ENCODE peak calls at places on chromosomes 2 and 18, in five cellular contexts. W is HCT116, O is H1, A is K562, M is HepG2. V is an unnamed sample.

GRCh38 chr2:101330253-101330921 is 21.9 kb upstream of the RNF149 start:
- DNase-seq in O (no peak), A (no peak), W (no peak), M (peak), V (no peak)

GRCh38 chr2:230383453-230383852 is 32.5 kb upstream of the SP100 start:
- DNase-seq in M (no peak), W (no peak), A (no peak), O (no peak), V (no peak)

GRCh38 chr2:218642786-218643185 is 16.6 kb downstream of the ZNF142 start:
- DNase-seq in M (no peak), A (no peak), O (no peak), W (no peak), V (no peak)

GRCh38 chr18:3455090-3455640 is 5.2 kb downstream of the TGIF1 start:
- DNase-seq in A (no peak), O (no peak), M (no peak), W (no peak), V (no peak)

GRCh38 chr2:201955702-201956141 is 77.9 kb upstream of the FZD7 start:
- DNase-seq in O (no peak), M (no peak), A (no peak), W (no peak), V (no peak)

GRCh38 chr18:50399582-50399981 is 24.7 kb downstream of the SKA1 start:
- DNase-seq in M (no peak), O (no peak), A (no peak), W (no peak), V (no peak)

GRCh38 chr2:176187306-176188217 is 906 bp upstream of the HOXD1 start:
- DNase-seq in W (no peak), O (no peak), M (peak), A (no peak), V (peak)

GRCh38 chr2:74849228-74849892 is 15.4 kb downstream of the HK2 start:
- DNase-seq in O (no peak), M (no peak), W (no peak), A (no peak), V (no peak)

GRCh38 chr2:71452565-71452964 is 796 bp upstream of the DYSF start:
- DNase-seq in A (peak), O (no peak), M (no peak), W (peak), V (no peak)

GRCh38 chr2:210224660-210225460 is at the start of gene ACADL:
- DNase-seq in W (no peak), O (no peak), A (no peak), M (no peak), V (no peak)

GRCh38 chr2:164644036-164644700 is 22.9 kb upstream of the GRB14 start:
- DNase-seq in O (no peak), W (no peak), M (no peak), A (no peak), V (no peak)

GRCh38 chr2:73593676-73594075 is 48.5 kb downstream of the NAT8 start:
- DNase-seq in O (no peak), M (no peak), A (no peak), W (no peak), V (no peak)

GRCh38 chr2:199764273-199764800 is 86.7 kb downstream of the FTCDNL1 start:
- DNase-seq in O (no peak), M (peak), A (no peak), W (no peak), V (no peak)

GRCh38 chr18:46831434-46831833 is 74.6 kb upstream of the ST8SIA5 start:
- DNase-seq in A (no peak), W (no peak), M (no peak), O (no peak), V (no peak)

GRCh38 chr2:50720695-50721314 is 311.1 kb downstream of the NRXN1 start:
- DNase-seq in M (no peak), W (no peak), O (no peak), A (no peak), V (no peak)

GRCh38 chr2:9961014-9961413 is 9.5 kb downstream of the GRHL1 start:
- DNase-seq in W (no peak), A (peak), O (no peak), M (no peak), V (no peak)

GRCh38 chr2:157833721-157834120 is 42.4 kb downstream of the ACVR1 start:
- DNase-seq in M (no peak), A (no peak), W (no peak), O (no peak), V (no peak)

GRCh38 chr2:99572798-99573197 is 83.0 kb upstream of the REV1 start:
- DNase-seq in O (no peak), A (no peak), M (no peak), W (no peak), V (no peak)

GRCh38 chr2:4258563-4258962 is 555.2 kb downstream of the DCDC2C start:
- DNase-seq in W (no peak), M (peak), A (no peak), O (no peak), V (no peak)

GRCh38 chr2:217755027-217755756 is 247.6 kb downstream of the TNS1 start:
- DNase-seq in W (no peak), O (no peak), M (no peak), A (no peak), V (no peak)

GRCh38 chr2:10234409-10235094 is 68.2 kb upstream of the HPCAL1 start:
- DNase-seq in O (no peak), W (no peak), A (no peak), M (no peak), V (no peak)

GRCh38 chr2:42959148-42959992 is 167.0 kb upstream of the HAAO start:
- DNase-seq in O (no peak), A (no peak), W (no peak), M (peak), V (no peak)

GRCh38 chr2:42958036-42958370 is 165.6 kb upstream of the HAAO start:
- DNase-seq in O (no peak), A (no peak), W (no peak), M (no peak), V (no peak)

GRCh38 chr2:42959993-42960834 is 167.8 kb upstream of the HAAO start:
- DNase-seq in O (no peak), M (no peak), W (no peak), A (no peak), V (no peak)

GRCh38 chr2:42954227-42954962 is 162.0 kb upstream of the HAAO start:
- DNase-seq in W (no peak), M (peak), O (no peak), A (no peak), V (no peak)

DNA sequence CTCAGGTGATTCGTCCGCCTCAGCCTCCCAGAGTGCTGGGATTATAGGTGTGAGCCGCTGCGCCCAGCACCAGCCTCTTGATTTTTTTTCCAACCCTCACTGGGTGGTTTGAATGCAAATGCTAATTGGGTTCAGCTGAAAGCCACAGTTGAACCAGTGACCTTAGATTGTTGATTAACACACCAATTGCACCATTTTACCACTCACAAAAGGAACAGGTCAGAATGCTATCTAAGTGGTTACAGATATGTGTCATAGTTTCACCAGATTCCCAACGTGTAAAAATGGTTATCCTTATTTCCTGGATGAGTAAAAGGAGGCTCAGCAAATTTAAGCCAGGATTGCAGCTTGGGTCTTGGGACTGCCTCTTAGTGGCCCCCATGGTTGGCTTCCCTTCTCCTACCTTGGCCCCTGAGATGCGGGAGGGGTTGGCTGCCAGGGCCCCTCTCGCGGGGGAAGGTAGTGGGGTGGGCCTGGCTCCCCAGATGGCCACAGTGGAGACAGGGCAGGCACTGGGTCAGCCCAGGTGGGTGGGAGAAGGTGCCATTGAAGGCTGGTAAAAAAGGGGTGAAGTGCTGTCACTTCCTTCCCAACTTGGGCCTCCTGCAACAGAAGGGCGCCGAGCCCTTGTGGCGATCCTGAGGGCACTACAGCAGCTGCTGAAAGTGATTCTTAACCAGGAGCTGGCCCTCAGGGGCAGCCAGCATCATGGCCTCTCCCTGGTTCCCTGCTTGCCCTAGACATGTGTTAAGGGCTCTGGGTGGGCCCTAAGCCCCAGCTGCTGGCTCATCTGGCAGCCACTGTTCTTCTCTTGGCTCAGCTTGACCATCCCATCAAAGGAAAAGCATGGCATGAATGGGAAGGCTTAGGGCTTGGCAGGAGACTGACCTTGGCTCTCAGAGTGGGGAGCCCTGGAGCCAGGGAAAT is 165.0 kb upstream of the HAAO start:
- DNase-seq in A (no peak), O (no peak), W (no peak), M (peak), V (no peak)
- TF ChIP-seq JUND in A (no peak), O (no peak), W (no peak), M (no peak), V (no peak)

GRCh38 chr2:29110916-29111315 is 4.3 kb upstream of the CLIP4 start:
- DNase-seq in O (no peak), M (no peak), W (no peak), A (no peak), V (no peak)
- TF ChIP-seq JUND in O (no peak), M (no peak), W (peak), A (no peak), V (no peak)

GRCh38 chr2:66569321-66569851 is 134.5 kb downstream of the MEIS1 start:
- DNase-seq in M (no peak), A (no peak), W (no peak), O (no peak), V (no peak)
- TF ChIP-seq JUND in M (no peak), A (no peak), W (no peak), O (no peak), V (no peak)

GRCh38 chr2:128410758-128411215 is 92.1 kb upstream of the HS6ST1 start:
- DNase-seq in M (no peak), W (no peak), A (no peak), O (no peak), V (no peak)

GRCh38 chr2:128408349-128409305 is 90.0 kb upstream of the HS6ST1 start:
- DNase-seq in A (no peak), W (no peak), M (no peak), O (no peak), V (no peak)

GRCh38 chr2:128411431-128411830 is 92.8 kb upstream of the HS6ST1 start:
- DNase-seq in A (no peak), W (no peak), O (no peak), M (no peak), V (no peak)

GRCh38 chr2:128410035-128410757 is 91.5 kb upstream of the HS6ST1 start:
- DNase-seq in A (no peak), M (no peak), O (no peak), W (no peak), V (no peak)

DNA sequence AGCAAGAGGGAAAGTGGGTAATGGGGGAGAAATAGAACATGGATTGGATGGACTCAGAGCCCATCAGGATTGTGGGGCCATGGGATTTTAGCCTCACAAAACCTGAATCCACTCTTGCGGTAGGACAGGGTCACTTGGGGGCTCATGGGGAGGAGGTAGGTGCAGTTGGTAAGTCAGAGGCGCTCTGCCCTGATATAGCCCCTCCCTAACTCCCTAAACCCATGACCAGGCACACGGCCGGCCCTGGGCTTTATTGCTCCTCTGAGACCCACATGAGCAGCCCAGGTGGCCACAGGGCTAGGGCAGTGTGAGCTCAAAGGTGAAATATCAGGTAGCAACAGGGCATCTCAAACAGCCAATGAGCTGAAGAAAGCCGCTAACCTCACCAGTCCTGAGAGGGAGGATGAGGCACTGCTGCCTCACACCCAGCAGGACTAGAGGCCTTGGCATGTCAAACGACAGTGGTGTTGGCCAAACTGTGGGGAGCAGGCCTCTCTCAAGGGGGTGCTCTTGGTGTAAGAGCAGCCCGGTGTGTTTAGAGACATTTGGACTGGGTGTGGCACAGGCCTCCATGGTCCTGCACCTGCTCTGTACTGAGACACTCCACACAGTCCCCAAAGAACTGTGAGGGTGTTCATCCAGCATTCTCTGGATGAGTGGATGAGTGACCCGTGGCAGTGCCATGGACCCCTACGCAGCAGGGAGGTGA is 90.8 kb upstream of the HS6ST1 start:
- DNase-seq in A (no peak), O (no peak), W (no peak), M (no peak), V (no peak)
- TF ChIP-seq JUND in A (no peak), O (no peak), W (no peak), M (no peak), V (no peak)

DNA sequence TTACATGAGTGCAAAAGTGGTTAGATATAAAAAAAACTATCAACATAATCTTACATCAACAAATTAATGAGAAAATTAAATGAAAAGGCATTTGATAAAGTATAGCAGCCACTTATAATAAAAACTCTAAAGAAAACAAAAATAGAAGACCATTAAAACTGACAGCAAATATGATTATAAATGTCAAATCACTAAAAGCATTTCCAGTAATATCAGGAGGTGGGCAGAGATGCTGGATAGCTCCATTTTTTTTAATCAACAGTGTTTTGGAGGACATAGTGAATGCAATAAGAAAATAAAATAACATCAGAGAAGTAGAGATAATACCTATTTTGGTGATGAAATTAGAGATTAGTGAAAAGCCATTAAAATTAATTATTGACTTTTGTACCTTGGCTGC is 173.4 kb downstream of the LRRTM4 start:
- DNase-seq in A (no peak), O (no peak), W (no peak), M (no peak), V (no peak)
- TF ChIP-seq JUND in A (no peak), O (no peak), W (no peak), M (no peak), V (no peak)

DNA sequence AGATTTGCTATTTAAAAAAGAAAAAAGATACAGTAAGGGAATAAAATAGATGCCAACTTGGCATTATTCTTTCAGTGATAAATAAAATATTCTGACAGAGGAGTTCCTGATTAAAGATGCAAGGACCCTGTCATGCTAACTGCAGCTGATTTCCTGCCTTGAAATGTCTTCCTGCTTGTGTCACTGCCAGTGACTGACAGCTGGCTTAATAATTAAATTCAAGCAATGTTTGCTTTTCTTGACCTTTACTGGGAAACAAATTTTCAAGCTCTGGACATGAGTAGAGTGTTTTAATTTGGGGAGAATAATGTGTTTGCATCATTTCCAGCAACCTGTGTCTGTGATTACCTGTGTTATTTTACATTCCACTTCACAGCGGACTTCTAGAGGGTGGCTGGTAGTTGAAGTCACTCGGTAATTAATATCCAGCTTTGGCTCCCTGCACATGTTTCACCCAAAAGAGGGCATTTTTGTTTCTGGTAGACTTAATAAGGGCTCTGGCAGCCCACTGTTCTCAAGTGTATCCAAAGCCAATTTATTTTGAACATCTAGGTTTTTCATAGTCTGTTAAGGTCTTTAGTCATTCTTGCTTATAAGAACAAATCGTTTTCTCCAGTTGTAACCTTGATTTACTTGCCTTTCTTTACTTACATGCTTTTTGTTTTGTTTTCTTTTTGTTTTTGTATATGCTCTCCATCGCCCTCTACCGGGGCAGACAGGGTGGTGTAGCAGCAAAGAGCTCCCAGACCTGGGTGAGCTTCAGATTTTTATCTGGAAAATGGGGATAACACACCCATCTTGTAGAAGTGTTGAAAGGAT is 48.5 kb upstream of the PROKR1 start:
- DNase-seq in W (peak), M (peak), O (peak), A (peak), V (peak)
- TF ChIP-seq JUND in W (no peak), M (no peak), O (no peak), A (no peak), V (no peak)

DNA sequence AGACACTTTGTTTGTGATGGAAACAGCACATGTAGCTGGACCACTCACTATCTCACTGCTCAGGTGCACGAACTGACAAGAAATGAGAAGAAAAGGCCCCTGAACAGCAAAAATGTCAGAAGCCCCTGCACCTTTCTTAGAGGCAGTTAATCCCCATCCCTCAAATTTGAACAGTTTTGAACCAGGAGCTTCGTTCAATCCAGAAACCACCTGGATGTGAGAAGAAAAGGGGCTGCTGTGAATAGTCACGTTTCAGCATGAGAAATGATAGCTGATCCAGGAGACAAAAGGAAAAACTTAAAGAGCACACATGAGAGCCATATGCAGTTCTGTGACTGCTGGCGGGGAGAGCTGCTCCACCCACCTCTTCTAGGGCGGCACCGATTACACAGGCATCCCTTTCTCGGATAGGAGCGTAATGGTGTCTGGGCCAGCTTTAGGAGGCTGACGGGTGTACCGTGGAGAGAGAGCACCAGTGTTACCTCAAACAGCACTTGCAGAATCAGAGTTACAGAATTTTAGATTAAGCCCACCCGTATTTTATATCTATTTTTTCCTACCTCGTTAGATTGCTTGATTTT is 117.0 kb upstream of the EML6 start:
- DNase-seq in A (no peak), O (no peak), M (no peak), W (no peak), V (no peak)
- TF ChIP-seq JUND in A (no peak), O (no peak), M (no peak), W (no peak), V (no peak)

GRCh38 chr2:43490387-43490786 is 105.5 kb downstream of the THADA start:
- DNase-seq in M (no peak), W (no peak), A (no peak), O (no peak), V (no peak)
- TF ChIP-seq JUND in M (no peak), W (no peak), A (no peak), O (no peak), V (no peak)